ENCODE peak calls at places on chromosomes 7 and 10, in seven cellular contexts. H, J, O, U, Y, N and V are unnamed samples.
A peak's percentile ranks its signal among the peaks of the same experiment; 100 is the strongest.

GRCh38 chr10:96587255-96588059 is 645 bp upstream of the TM9SF3 start:
- DNase-seq in U (peak; percentile 67), O (peak; percentile 83), N (peak; percentile 56), J (peak; percentile 53), Y (peak; percentile 69), H (no peak), V (no peak)

GRCh38 chr10:29658984-29659769 is 24.4 kb upstream of the SVIL start:
- DNase-seq in H (no peak), U (no peak), O (peak; percentile 100), Y (peak; percentile 98), J (no peak), N (peak; percentile 97), V (peak; percentile 54)

GRCh38 chr7:27204851-27205322 is 5.0 kb upstream of the HOXA13 start:
- DNase-seq in N (no peak), Y (no peak), O (peak; percentile 25), J (no peak), H (no peak), U (no peak), V (no peak)

GRCh38 chr10:70715853-70716795 is 43.8 kb downstream of the ADAMTS14 start:
- DNase-seq in Y (no peak), H (no peak), J (no peak), O (peak; percentile 78), N (peak; percentile 88), U (no peak), V (no peak)

GRCh38 chr7:21902240-21902639 is 43.5 kb downstream of the CDCA7L start:
- DNase-seq in J (no peak), Y (peak; percentile 69), H (no peak), O (peak; percentile 29), N (peak; percentile 67), U (no peak), V (no peak)

GRCh38 chr10:124099603-124100002 is 6.2 kb upstream of the CHST15 start:
- DNase-seq in J (no peak), N (no peak), O (no peak), U (no peak), Y (no peak), H (no peak), V (no peak)

GRCh38 chr10:91340613-91341362 is 69.4 kb upstream of the HECTD2 start:
- DNase-seq in J (no peak), U (no peak), N (peak; percentile 57), O (peak; percentile 97), H (no peak), Y (peak; percentile 98), V (no peak)

GRCh38 chr10:21496285-21497176 is 29.0 kb downstream of the SKIDA1 start:
- DNase-seq in Y (peak; percentile 45), N (no peak), U (peak; percentile 56), J (peak; percentile 46), H (no peak), O (peak; percentile 34), V (peak; percentile 76)

GRCh38 chr10:8056891-8057331 is 2.4 kb downstream of the GATA3 start:
- DNase-seq in J (no peak), Y (no peak), H (no peak), O (no peak), N (no peak), U (no peak), V (no peak)

GRCh38 chr10:63554666-63555065 is 33.5 kb downstream of the REEP3 start:
- DNase-seq in H (no peak), N (peak; percentile 60), Y (peak; percentile 40), U (no peak), J (no peak), O (peak; percentile 93), V (peak; percentile 67)

GRCh38 chr7:5528071-5528814 is 104.6 kb upstream of the TNRC18 start:
- DNase-seq in N (peak; percentile 34), O (peak; percentile 45), U (no peak), H (no peak), J (peak; percentile 35), Y (peak; percentile 42), V (no peak)

GRCh38 chr7:148535227-148535626 is 55.3 kb upstream of the C7orf33 start:
- DNase-seq in J (no peak), U (peak; percentile 51), O (peak; percentile 7), H (no peak), N (no peak), Y (peak; percentile 47), V (peak; percentile 37)

GRCh38 chr7:74464931-74465906 is 11.5 kb downstream of the GTF2IRD1 start:
- DNase-seq in Y (peak; percentile 64), O (no peak), N (peak; percentile 80), U (no peak), H (no peak), J (no peak), V (no peak)

GRCh38 chr7:133742709-133743538 is 384.2 kb upstream of the LRGUK start:
- DNase-seq in H (no peak), Y (peak; percentile 33), O (peak; percentile 38), N (no peak), U (peak; percentile 9), J (peak; percentile 6), V (no peak)

GRCh38 chr10:3858051-3858845 is 73.2 kb upstream of the KLF6 start:
- DNase-seq in N (no peak), H (no peak), J (no peak), O (no peak), U (no peak), Y (peak; percentile 80), V (no peak)

GRCh38 chr10:88256013-88256680 is 327.0 kb downstream of the RNLS start:
- DNase-seq in U (no peak), J (peak; percentile 79), Y (no peak), H (no peak), N (no peak), O (peak; percentile 91), V (no peak)

GRCh38 chr7:99557940-99558305 is 519 bp upstream of the ZNF655 start:
- DNase-seq in Y (peak; percentile 22), H (no peak), J (no peak), O (no peak), N (no peak), U (no peak), V (no peak)

GRCh38 chr7:5850944-5851343 is 29.7 kb upstream of the OCM start:
- DNase-seq in N (no peak), U (no peak), J (no peak), O (no peak), Y (no peak), H (no peak), V (no peak)

GRCh38 chr10:116521424-116522305 is 24.1 kb upstream of the PNLIP start:
- DNase-seq in J (peak; percentile 64), Y (peak; percentile 65), U (peak; percentile 43), N (no peak), H (no peak), O (peak; percentile 50), V (peak; percentile 58)

GRCh38 chr10:114271779-114272167 is 32.7 kb downstream of the VWA2 start:
- DNase-seq in H (no peak), J (peak; percentile 58), O (peak; percentile 98), U (no peak), N (peak; percentile 80), Y (peak; percentile 96), V (no peak)

GRCh38 chr10:43823237-43823605 is 174.5 kb upstream of the ZNF32 start:
- DNase-seq in O (peak; percentile 29), U (no peak), J (no peak), N (no peak), Y (no peak), H (no peak), V (no peak)

GRCh38 chr10:99698504-99699080 is 33.3 kb downstream of the COX15 start:
- DNase-seq in Y (no peak), O (no peak), H (no peak), N (no peak), U (no peak), J (no peak), V (no peak)
- TF ChIP-seq CTCF in Y (peak; percentile 18), O (no peak), H (no peak), N (no peak), U (peak; percentile 46), J (no peak), V (no peak)

GRCh38 chr10:103661198-103661950 is 167.9 kb downstream of the NEURL1 start:
- DNase-seq in O (peak; percentile 95), U (no peak), N (peak; percentile 50), J (peak; percentile 88), H (no peak), Y (no peak), V (no peak)

GRCh38 chr10:103659674-103660363 is 166.3 kb downstream of the NEURL1 start:
- DNase-seq in U (no peak), J (peak; percentile 69), H (no peak), Y (no peak), O (peak; percentile 86), N (peak; percentile 50), V (peak; percentile 92)

GRCh38 chr10:103660364-103661197 is 167.1 kb downstream of the NEURL1 start:
- DNase-seq in N (no peak), O (peak; percentile 55), H (no peak), J (no peak), Y (no peak), U (no peak), V (peak; percentile 70)

GRCh38 chr10:103663802-103664201 is 170.3 kb downstream of the NEURL1 start:
- DNase-seq in U (no peak), J (no peak), O (no peak), Y (no peak), N (no peak), H (no peak), V (no peak)

DNA sequence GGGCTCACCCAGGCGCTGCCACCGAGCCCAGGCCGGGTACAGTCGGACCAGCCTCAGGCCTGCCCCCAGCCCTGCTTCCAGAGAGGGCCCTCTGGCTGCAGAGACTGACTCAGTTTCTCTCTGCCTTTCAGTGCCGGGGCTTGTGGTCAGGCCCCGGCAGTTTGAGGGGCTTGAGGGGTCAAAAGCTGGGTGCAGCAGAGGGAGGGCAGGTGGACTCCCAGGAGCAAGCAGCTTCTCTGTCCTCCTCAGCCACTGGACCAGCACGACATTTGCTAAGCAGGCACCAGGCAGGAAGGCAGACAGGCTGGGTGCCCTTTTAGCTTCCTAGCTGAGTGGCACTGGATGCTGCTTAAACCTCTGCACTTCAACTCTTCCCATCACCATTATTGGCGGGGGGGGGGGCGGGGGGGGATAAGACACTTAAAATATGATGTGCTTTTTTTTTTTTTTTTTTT is 168.5 kb downstream of the NEURL1 start:
- DNase-seq in H (no peak), J (no peak), N (no peak), Y (no peak), U (no peak), O (no peak), V (no peak)
- TF ChIP-seq CTCF in H (no peak), J (no peak), N (no peak), Y (no peak), U (no peak), O (no peak), V (no peak)

GRCh38 chr10:80855348-80855971 is 317.8 kb downstream of the SH2D4B start:
- DNase-seq in N (no peak), O (no peak), U (peak; percentile 60), Y (no peak), J (no peak), H (no peak), V (peak; percentile 51)
- TF ChIP-seq CTCF in N (peak; percentile 38), O (no peak), U (peak; percentile 83), Y (peak; percentile 46), J (peak; percentile 18), H (no peak), V (peak; percentile 44)

DNA sequence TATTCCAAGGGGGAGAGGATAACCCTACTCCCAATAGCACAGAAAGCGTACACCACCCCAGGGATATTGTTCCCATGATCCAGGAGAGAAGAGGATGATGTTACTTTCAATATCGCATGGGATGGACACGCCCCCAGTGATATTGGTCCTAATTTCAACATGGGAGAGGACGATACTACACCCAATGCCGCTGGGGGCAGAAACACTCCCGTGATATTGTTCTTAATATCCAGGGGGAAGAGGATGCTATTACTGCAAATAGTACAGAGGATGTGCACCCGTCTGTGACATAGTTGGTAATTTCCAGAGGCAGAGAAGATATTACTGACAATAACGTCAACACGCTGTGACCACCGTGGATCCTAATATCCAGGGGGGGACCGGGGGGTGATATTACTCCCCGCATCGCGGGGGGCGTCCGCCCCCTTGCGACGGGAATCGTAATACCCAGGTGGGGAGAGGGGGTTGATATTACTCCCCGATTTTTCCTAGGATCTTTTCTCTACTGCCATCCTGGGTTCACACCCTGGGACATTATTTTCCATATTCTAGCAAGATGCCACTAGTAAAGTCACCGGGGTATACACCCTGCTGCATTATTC is 16.6 kb downstream of the MEIG1 start:
- DNase-seq in N (peak; percentile 38), H (no peak), U (no peak), O (peak; percentile 6), Y (no peak), J (no peak), V (no peak)
- TF ChIP-seq CTCF in N (peak; percentile 56), H (no peak), U (no peak), O (peak; percentile 35), Y (no peak), J (no peak), V (peak; percentile 25)